ENCODE peak calls at places on chromosomes 11 and 22, in ten cellular contexts. P is caudate nucleus; U is germinal center; B is EL; Q is NCI-H1417; V is KBM-7; S is NCI-H2107; F is IMR-90; H is activated CD8-positive, alpha-beta memory T cell treated with anti-CD3 and anti-CD28 coated beads for 1 hour; W is amniotic stem cell. J is an unnamed sample.
A peak's percentile ranks its signal among the peaks of the same experiment; 100 is the strongest.

GRCh38 chr11:117946842-117947526 is 17.8 kb upstream of the TMPRSS13 start:
- DNase-seq in W (peak; percentile 70), H (peak; percentile 76), B (peak; percentile 94), V (peak; percentile 89), P (peak; percentile 33), Q (peak; percentile 86), S (peak; percentile 93), F (peak; percentile 91), U (peak; percentile 79), J (peak; percentile 88)

GRCh38 chr11:88327462-88328143 is 9.9 kb downstream of the CTSC start:
- DNase-seq in W (no peak), V (no peak), H (no peak), P (no peak), S (no peak), Q (no peak), F (no peak), U (no peak), B (no peak), J (no peak)

GRCh38 chr11:36354221-36355003 is 58.3 kb downstream of the PRR5L start:
- DNase-seq in W (peak; percentile 54), H (no peak), B (peak; percentile 96), P (no peak), F (peak; percentile 67), S (no peak), V (no peak), Q (no peak), U (no peak), J (no peak)

GRCh38 chr11:97615541-97615940 is 1225.7 kb downstream of the JRKL start:
- DNase-seq in H (no peak), S (no peak), B (no peak), V (no peak), U (no peak), F (no peak), P (no peak), W (no peak), Q (no peak), J (no peak)

GRCh38 chr22:49292909-49293308 is 534.8 kb downstream of the BRD1 start:
- DNase-seq in V (no peak), P (no peak), H (no peak), Q (no peak), W (no peak), F (no peak), U (no peak), S (no peak), B (no peak), J (no peak)

GRCh38 chr11:118699508-118700220 is 20.2 kb upstream of the TREH start:
- DNase-seq in V (no peak), B (no peak), P (no peak), U (no peak), H (peak; percentile 32), F (no peak), W (no peak), S (no peak), Q (no peak), J (no peak)

GRCh38 chr11:67370351-67371076 is 2.9 kb downstream of the CLCF1 start:
- DNase-seq in U (no peak), P (no peak), W (no peak), H (no peak), V (no peak), B (peak; percentile 43), Q (peak; percentile 49), S (no peak), F (peak; percentile 87), J (no peak)

GRCh38 chr11:91823252-91823830 is 401.3 kb upstream of the FAT3 start:
- DNase-seq in B (no peak), U (no peak), S (no peak), P (no peak), V (no peak), H (no peak), W (no peak), Q (no peak), F (no peak), J (no peak)

GRCh38 chr22:38187413-38188212 is 6.0 kb upstream of the PLA2G6 start:
- DNase-seq in H (no peak), S (no peak), W (no peak), F (peak; percentile 71), B (no peak), V (no peak), U (no peak), P (no peak), Q (no peak), J (peak; percentile 61)

GRCh38 chr22:28283025-28283654 is 364.1 kb upstream of the PITPNB start:
- DNase-seq in U (no peak), P (no peak), B (peak; percentile 39), F (peak; percentile 52), W (no peak), Q (no peak), V (no peak), H (no peak), S (no peak), J (no peak)

GRCh38 chr11:95299078-95299611 is 68.1 kb upstream of the SESN3 start:
- DNase-seq in F (no peak), V (no peak), S (peak; percentile 14), W (no peak), H (no peak), U (no peak), B (no peak), P (no peak), Q (no peak), J (no peak)

GRCh38 chr22:32904044-32904443 is 102.5 kb downstream of the TIMP3 start:
- DNase-seq in U (peak; percentile 18), V (no peak), P (no peak), H (no peak), F (peak; percentile 35), Q (no peak), S (no peak), W (no peak), B (peak; percentile 28), J (peak; percentile 29)

GRCh38 chr11:103491777-103492176 is 382.6 kb downstream of the DYNC2H1 start:
- DNase-seq in W (no peak), V (no peak), Q (no peak), H (no peak), P (no peak), S (no peak), F (no peak), U (no peak), B (no peak), J (no peak)

GRCh38 chr11:93922830-93923229 is 72.4 kb upstream of the VSTM5 start:
- DNase-seq in H (no peak), Q (no peak), W (no peak), U (no peak), F (no peak), P (no peak), S (no peak), B (no peak), V (no peak), J (no peak)

GRCh38 chr11:127600674-127601073 is 600.1 kb upstream of the KIRREL3 start:
- DNase-seq in F (no peak), S (no peak), U (no peak), B (no peak), P (no peak), Q (no peak), W (no peak), H (no peak), V (no peak), J (no peak)

GRCh38 chr22:20983081-20983745 is 1.1 kb downstream of the LZTR1 start:
- DNase-seq in Q (no peak), B (no peak), P (no peak), S (no peak), W (no peak), F (peak; percentile 18), U (no peak), H (no peak), V (no peak), J (no peak)

GRCh38 chr11:75786101-75786736 is 17.6 kb downstream of the DGAT2 start:
- DNase-seq in S (no peak), U (no peak), W (no peak), B (no peak), P (no peak), V (no peak), H (no peak), F (no peak), Q (no peak), J (peak; percentile 74)

GRCh38 chr22:21642584-21643448 is 714 bp downstream of the SDF2L1 start:
- DNase-seq in S (peak; percentile 48), P (no peak), H (peak; percentile 47), W (peak; percentile 30), F (peak; percentile 44), U (peak; percentile 69), B (peak; percentile 69), Q (peak; percentile 70), V (peak; percentile 73), J (peak; percentile 48)

GRCh38 chr11:117445097-117445658 is 117.5 kb downstream of the CEP164 start:
- DNase-seq in F (no peak), H (no peak), B (no peak), U (no peak), Q (peak; percentile 33), S (no peak), V (no peak), W (no peak), P (no peak), J (no peak)

GRCh38 chr11:12195773-12196172 is 85.4 kb downstream of the MICAL2 start:
- DNase-seq in U (no peak), B (no peak), S (no peak), F (no peak), V (no peak), P (no peak), W (no peak), H (no peak), Q (no peak), J (no peak)

GRCh38 chr11:42407379-42407778 is 904.4 kb upstream of the API5 start:
- DNase-seq in B (no peak), V (peak; percentile 24), W (no peak), F (no peak), U (no peak), S (no peak), Q (peak; percentile 33), P (no peak), H (no peak), J (peak; percentile 18)

GRCh38 chr22:40637181-40638150 is 947 bp upstream of the MRTFA start:
- DNase-seq in H (peak; percentile 34), P (no peak), B (no peak), W (peak; percentile 57), S (no peak), V (peak; percentile 78), F (no peak), Q (no peak), U (peak; percentile 42), J (no peak)

GRCh38 chr11:104995001-104995408 is 26.6 kb upstream of the CASP4 start:
- DNase-seq in U (no peak), Q (peak; percentile 94), V (no peak), P (no peak), H (no peak), W (no peak), S (peak; percentile 24), B (no peak), F (no peak), J (no peak)

GRCh38 chr22:23743303-23743705 is 7.6 kb downstream of the ZNF70 start:
- DNase-seq in Q (no peak), H (no peak), F (no peak), S (no peak), V (no peak), B (no peak), P (no peak), W (no peak), U (no peak), J (no peak)

GRCh38 chr22:46115755-46116490 is 34.4 kb upstream of the PPARA start:
- DNase-seq in F (no peak), W (no peak), Q (no peak), P (no peak), S (no peak), U (no peak), B (peak; percentile 23), V (no peak), H (no peak), J (no peak)

GRCh38 chr22:38292694-38293093 is 19.9 kb upstream of the TMEM184B start:
- DNase-seq in P (no peak), S (no peak), H (no peak), F (no peak), V (no peak), Q (no peak), W (no peak), B (no peak), U (no peak), J (no peak)

GRCh38 chr11:123047947-123048293 is 14.0 kb downstream of the HSPA8 start:
- DNase-seq in Q (no peak), H (no peak), U (no peak), P (no peak), B (no peak), S (no peak), W (no peak), V (no peak), F (no peak), J (no peak)

GRCh38 chr11:44351898-44352498 is 42.1 kb upstream of the ALX4 start:
- DNase-seq in P (no peak), Q (no peak), B (no peak), F (no peak), S (no peak), W (no peak), H (no peak), V (no peak), U (peak; percentile 12), J (no peak)